ENCODE peak calls at places on chromosomes 16 and 17, in eight cellular contexts. D is NCI-H1105; L is fibroblast of the aortic adventitia; R is foreskin fibroblast; U is cerebellar cortex; G is iris pigment epithelial cell; F is GM04504; T is activated gamma-delta T cell treated with anti-CD3 and anti-CD28 coated beads, Interleukin-2, amount 50 U/mL, for 16 hours. V is an unnamed sample.

GRCh38 chr16:88991813-88992350 is 14.9 kb upstream of the CBFA2T3 start:
- DNase-seq in D (no peak), L (no peak), R (no peak), U (no peak), G (no peak), F (no peak), T (no peak), V (no peak)

GRCh38 chr16:89067677-89068076 is 26.0 kb upstream of the ACSF3 start:
- DNase-seq in D (no peak), L (no peak), R (no peak), U (no peak), G (no peak), F (no peak), T (no peak), V (no peak)

GRCh38 chr17:82112866-82113390 is 14.9 kb upstream of the FASN start:
- DNase-seq in D (no peak), L (no peak), R (no peak), U (no peak), G (no peak), F (no peak), T (no peak), V (no peak)

GRCh38 chr16:88072571-88073001 is 121.4 kb downstream of the BANP start:
- DNase-seq in D (no peak), L (no peak), R (no peak), U (peak; percentile 89), G (no peak), F (no peak), T (no peak), V (no peak)

GRCh38 chr17:12851901-12852435 is 62.7 kb downstream of the ARHGAP44 start:
- DNase-seq in D (no peak), L (no peak), R (no peak), U (no peak), G (no peak), F (no peak), T (no peak), V (no peak)

GRCh38 chr17:412211-413015 is 59.8 kb upstream of the RPH3AL start:
- DNase-seq in D (peak; percentile 1), L (peak; percentile 81), R (peak; percentile 82), U (peak; percentile 86), G (peak; percentile 58), F (peak; percentile 39), T (peak; percentile 54), V (peak; percentile 79)

GRCh38 chr17:58172369-58173071 is 5.7 kb downstream of the OR4D2 start:
- DNase-seq in D (peak; percentile 3), L (peak; percentile 9), R (peak; percentile 49), U (peak; percentile 44), G (peak; percentile 46), F (no peak), T (peak; percentile 13), V (peak; percentile 93)

GRCh38 chr17:34423978-34424813 is 61.2 kb upstream of the CCL1 start:
- DNase-seq in D (no peak), L (no peak), R (no peak), U (no peak), G (no peak), F (no peak), T (no peak), V (no peak)

GRCh38 chr17:45948881-45949624 is 50.0 kb upstream of the STH start:
- DNase-seq in D (no peak), L (peak; percentile 55), R (peak; percentile 83), U (peak; percentile 55), G (peak; percentile 70), F (peak; percentile 24), T (peak; percentile 33), V (peak; percentile 89)

GRCh38 chr17:42467889-42468288 is 9.2 kb downstream of the ATP6V0A1 start:
- DNase-seq in D (no peak), L (no peak), R (no peak), U (no peak), G (no peak), F (no peak), T (no peak), V (no peak)

GRCh38 chr16:55871411-55872038 is 3.6 kb downstream of the CES5A start:
- DNase-seq in D (no peak), L (no peak), R (no peak), U (no peak), G (no peak), F (no peak), T (no peak), V (no peak)

GRCh38 chr17:50149099-50149424 is 1.4 kb downstream of the PPP1R9B start:
- DNase-seq in D (no peak), L (no peak), R (no peak), U (no peak), G (no peak), F (no peak), T (no peak), V (peak; percentile 50)

GRCh38 chr17:80109713-80110446 is 8.5 kb downstream of the GAA start:
- DNase-seq in D (peak; percentile 86), L (no peak), R (no peak), U (no peak), G (no peak), F (no peak), T (no peak), V (no peak)

GRCh38 chr17:82278786-82279379 is 5.4 kb upstream of the CSNK1D start:
- DNase-seq in D (no peak), L (no peak), R (no peak), U (no peak), G (no peak), F (no peak), T (no peak), V (no peak)

GRCh38 chr17:82012482-82013295 is 10.0 kb downstream of the CENPX start:
- DNase-seq in D (no peak), L (no peak), R (peak; percentile 71), U (no peak), G (no peak), F (no peak), T (no peak), V (no peak)

GRCh38 chr16:28524544-28525179 is 14.1 kb downstream of the NUPR1 start:
- DNase-seq in D (no peak), L (no peak), R (no peak), U (peak; percentile 73), G (no peak), F (no peak), T (no peak), V (no peak)